ENCODE peak calls at places on chromosomes 4 and X, in seven cellular contexts. J is GM06990, I is heart left ventricle, O is stomach, W is IMR-90, P is GM23338, Z is ascending aorta. V is an unnamed sample.

GRCh38 chrX:82677281-82677680 is 830.8 kb upstream of the POU3F4 start:
- DNase-seq in O (no peak), I (no peak), J (no peak), Z (no peak), P (no peak), W (no peak), V (no peak)

GRCh38 chrX:16946361-16946964 is at the start of gene REPS2:
- DNase-seq in W (peak), J (peak), O (peak), Z (peak), I (peak), P (peak), V (peak)

GRCh38 chrX:9788908-9789307 is 2.7 kb downstream of the SHROOM2 start:
- DNase-seq in W (peak), P (peak), Z (no peak), I (no peak), J (no peak), O (peak), V (no peak)

GRCh38 chrX:47264507-47265173 is 31.8 kb downstream of the USP11 start:
- DNase-seq in O (no peak), W (peak), P (no peak), J (no peak), Z (no peak), I (no peak), V (no peak)

GRCh38 chr4:183097251-183098079 is 1.6 kb upstream of the WWC2 start:
- DNase-seq in Z (peak), J (no peak), W (no peak), P (peak), I (peak), O (no peak), V (no peak)

GRCh38 chr4:114980932-114981693 is 132.3 kb downstream of the NDST4 start:
- DNase-seq in J (no peak), I (no peak), O (no peak), W (no peak), P (no peak), Z (no peak), V (no peak)

GRCh38 chrX:154775611-154776349 is 13.1 kb downstream of the DKC1 start:
- DNase-seq in Z (no peak), O (no peak), I (peak), J (no peak), P (no peak), W (peak), V (peak)

GRCh38 chr4:1318046-1318375 is 28.3 kb downstream of the MAEA start:
- DNase-seq in I (no peak), P (no peak), J (no peak), O (no peak), W (no peak), Z (no peak), V (no peak)

GRCh38 chr4:10333942-10334341 is 123.3 kb downstream of the ZNF518B start:
- DNase-seq in W (no peak), O (no peak), P (peak), J (no peak), I (no peak), Z (no peak), V (no peak)

GRCh38 chr4:26048962-26049361 is 134.9 kb downstream of the SMIM20 start:
- DNase-seq in P (no peak), Z (no peak), O (no peak), J (no peak), W (no peak), I (no peak), V (no peak)

GRCh38 chr4:78558421-78558820 is 6.9 kb downstream of the ANXA3 start:
- DNase-seq in J (no peak), I (no peak), W (no peak), P (no peak), Z (no peak), O (no peak), V (no peak)

GRCh38 chrX:151793886-151794285 is 59.3 kb downstream of the CNGA2 start:
- DNase-seq in I (no peak), O (no peak), P (no peak), J (no peak), W (no peak), Z (no peak), V (no peak)

GRCh38 chr4:57214654-57215411 is 104.6 kb upstream of the IGFBP7 start:
- DNase-seq in Z (no peak), P (no peak), J (no peak), W (no peak), I (no peak), O (no peak), V (no peak)

GRCh38 chrX:72268601-72269365 is 8.3 kb downstream of the RPS4X start:
- DNase-seq in J (no peak), Z (no peak), O (no peak), I (no peak), P (no peak), W (peak), V (no peak)

GRCh38 chr4:180923476-180923875 is 1319.7 kb upstream of the TENM3 start:
- DNase-seq in Z (no peak), P (no peak), W (peak), I (no peak), O (no peak), J (no peak), V (no peak)

GRCh38 chr4:104490096-104490769 is 4.5 kb downstream of the CXXC4 start:
- DNase-seq in P (peak), I (peak), W (no peak), J (peak), Z (no peak), O (no peak), V (peak)

GRCh38 chr4:168514249-168514852 is 17.5 kb downstream of the PALLD start:
- DNase-seq in P (peak), J (no peak), Z (no peak), O (no peak), I (no peak), W (peak), V (no peak)

GRCh38 chr4:130563185-130563890 is 1467.4 kb downstream of the C4orf33 start:
- DNase-seq in O (peak), Z (peak), P (peak), J (no peak), W (peak), I (peak), V (peak)

GRCh38 chr4:156970501-156971167 is 965 bp downstream of the PDGFC start:
- DNase-seq in Z (peak), I (peak), O (peak), P (peak), W (peak), J (no peak), V (peak)

GRCh38 chr4:58732973-58733372 is 1622.8 kb upstream of the IGFBP7 start:
- DNase-seq in J (no peak), W (no peak), O (no peak), Z (no peak), I (no peak), P (no peak), V (no peak)

GRCh38 chr4:56681158-56681848 is at the start of gene HOPX:
- DNase-seq in W (no peak), P (no peak), J (peak), Z (no peak), O (peak), I (no peak), V (no peak)

GRCh38 chr4:6910340-6910959 is 824 bp downstream of the TBC1D14 start:
- DNase-seq in O (no peak), P (peak), I (no peak), W (no peak), J (no peak), Z (no peak), V (no peak)

GRCh38 chr4:168124008-168124641 is 31.8 kb downstream of the ANXA10 start:
- DNase-seq in Z (no peak), P (no peak), I (no peak), O (no peak), J (no peak), W (peak), V (no peak)

GRCh38 chr4:55754754-55755350 is 64.7 kb upstream of the EXOC1L start:
- DNase-seq in I (no peak), W (peak), P (no peak), O (no peak), Z (no peak), J (no peak), V (no peak)

GRCh38 chr4:163473576-163473975 is at the start of gene TKTL2:
- DNase-seq in W (no peak), I (no peak), Z (no peak), J (no peak), O (no peak), P (no peak), V (no peak)

GRCh38 chr4:38385286-38386010 is 278.6 kb upstream of the KLF3 start:
- DNase-seq in W (no peak), I (no peak), J (no peak), P (no peak), O (no peak), Z (no peak), V (no peak)

GRCh38 chr4:19472669-19473068 is 779.0 kb upstream of the SLIT2 start:
- DNase-seq in J (no peak), O (no peak), P (no peak), I (no peak), Z (no peak), W (no peak), V (no peak)

GRCh38 chrX:48045410-48046311 is 25.8 kb downstream of the ZNF630 start:
- DNase-seq in Z (no peak), W (peak), P (no peak), O (no peak), J (no peak), I (peak), V (no peak)

GRCh38 chr4:1608196-1608820 is 75.8 kb downstream of the FAM53A start:
- DNase-seq in Z (no peak), O (no peak), W (no peak), P (no peak), I (peak), J (no peak), V (peak)

DNA sequence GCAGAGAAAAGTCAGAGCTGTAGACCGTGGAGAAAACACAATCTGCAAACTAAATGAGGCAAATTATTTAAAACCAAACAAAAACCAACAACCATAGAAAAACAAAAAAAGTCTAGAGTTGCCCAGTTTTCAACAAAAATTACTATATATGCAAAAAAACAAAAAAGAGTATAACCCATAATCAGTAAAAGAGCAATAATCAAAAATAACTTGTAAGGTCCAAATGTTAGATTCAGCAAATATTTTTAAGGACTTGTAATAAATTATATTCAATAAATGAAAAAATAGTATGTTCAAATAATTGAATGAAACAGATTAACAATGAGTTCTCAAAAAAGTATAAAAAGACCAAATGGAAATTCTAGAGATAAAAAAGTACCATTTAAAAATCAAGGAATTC is 130.5 kb downstream of the LRBA start:
- DNase-seq in W (no peak), P (no peak), Z (no peak), J (no peak), I (no peak), O (no peak), V (no peak)
- H3K4me3 ChIP-seq in W (no peak), P (no peak), Z (no peak), J (no peak), I (no peak), O (no peak), V (no peak)

DNA sequence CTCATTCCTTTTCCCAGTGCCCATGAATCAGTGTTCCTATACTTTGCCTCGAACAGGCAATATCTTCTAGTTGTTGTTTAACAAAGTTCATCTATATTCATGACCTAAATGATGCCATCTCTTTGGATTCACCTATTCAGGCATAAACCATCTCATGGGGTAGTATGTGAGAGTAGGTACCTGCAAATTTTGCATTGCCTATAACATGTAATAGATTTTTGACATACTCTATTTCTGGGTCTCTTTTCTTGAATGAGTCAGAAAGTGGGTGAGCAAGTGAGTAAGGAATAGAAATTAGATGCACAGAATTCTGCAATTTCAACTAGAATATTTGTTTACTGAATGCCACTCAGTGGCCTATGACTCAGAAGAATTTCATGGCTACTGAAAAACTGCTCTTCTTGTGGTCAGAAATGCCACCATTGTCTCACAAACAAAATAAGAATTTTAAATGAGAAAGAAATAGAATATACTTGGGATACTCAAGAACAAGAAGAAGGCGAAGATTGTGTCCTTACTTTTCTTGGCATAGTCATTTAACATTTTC is 86.7 kb downstream of the HHIP start:
- DNase-seq in J (no peak), W (peak), I (no peak), Z (no peak), P (no peak), O (no peak), V (no peak)
- H3K4me3 ChIP-seq in J (no peak), W (no peak), I (no peak), Z (no peak), P (no peak), O (no peak), V (no peak)

DNA sequence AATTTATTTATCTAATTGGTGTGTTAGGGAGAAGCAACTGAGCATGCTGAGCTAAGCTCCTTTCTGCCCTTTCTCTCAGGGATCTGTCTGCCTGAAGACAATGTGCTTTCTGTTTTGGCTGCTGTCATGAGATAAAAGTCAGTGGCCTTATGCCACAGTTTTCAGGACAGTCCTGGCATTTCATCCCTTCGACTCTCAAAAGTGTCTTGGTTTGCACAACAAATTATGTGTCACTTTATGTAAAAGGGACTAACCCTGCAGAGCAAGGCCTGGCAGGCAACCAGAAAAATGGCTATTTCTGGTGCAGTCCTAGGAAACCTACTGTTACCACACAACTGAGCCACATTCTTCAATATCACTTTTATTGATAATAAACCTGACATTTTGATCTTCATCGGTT is 96.1 kb upstream of the PTPN13 start:
- DNase-seq in Z (no peak), W (no peak), J (no peak), O (no peak), P (no peak), I (no peak), V (no peak)
- H3K4me3 ChIP-seq in Z (no peak), W (no peak), J (no peak), O (no peak), P (no peak), I (no peak), V (no peak)

DNA sequence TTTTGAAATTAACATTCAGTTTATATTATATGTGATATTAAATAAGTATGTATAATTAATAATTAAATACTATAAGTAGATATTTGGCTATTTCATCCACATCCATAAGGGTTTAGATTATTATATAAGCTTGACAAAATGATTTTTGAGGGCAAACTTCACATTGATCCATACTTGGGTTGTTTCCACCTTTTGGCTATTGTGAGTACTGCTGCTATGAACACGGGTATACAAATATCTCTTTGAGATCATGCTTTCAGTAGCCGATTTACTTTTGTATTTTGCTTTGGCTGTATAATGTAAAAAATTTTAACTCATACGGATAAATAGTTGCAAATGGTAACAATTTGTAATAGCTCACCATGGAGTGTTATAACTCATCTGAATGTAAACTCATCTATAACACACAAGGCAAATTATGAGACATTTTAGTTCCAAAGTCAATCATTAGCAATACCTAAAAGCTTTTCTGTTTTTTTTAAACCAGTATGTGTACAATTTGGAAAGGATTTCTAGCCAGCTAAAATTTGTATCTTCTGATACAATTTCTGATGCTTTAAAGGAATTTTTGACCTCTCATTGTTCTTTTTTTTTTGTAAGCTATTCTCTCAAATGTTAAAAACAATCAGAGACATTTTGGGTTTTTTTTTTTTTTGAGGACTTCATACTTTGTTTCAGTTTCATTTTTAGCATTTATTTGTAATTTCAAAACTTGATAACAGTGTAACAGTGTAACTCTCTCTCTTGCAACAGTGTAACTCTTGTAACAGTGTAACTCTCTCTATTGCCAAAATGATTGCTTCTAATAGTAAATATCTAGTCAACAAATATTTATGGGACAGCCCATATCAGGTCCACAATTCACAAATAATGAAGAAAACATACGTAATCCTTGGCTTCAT is 51.8 kb upstream of the ARX start:
- DNase-seq in W (no peak), P (no peak), J (peak), I (no peak), Z (no peak), O (no peak), V (no peak)
- H3K4me3 ChIP-seq in W (no peak), P (no peak), J (no peak), I (no peak), Z (no peak), O (no peak), V (no peak)

DNA sequence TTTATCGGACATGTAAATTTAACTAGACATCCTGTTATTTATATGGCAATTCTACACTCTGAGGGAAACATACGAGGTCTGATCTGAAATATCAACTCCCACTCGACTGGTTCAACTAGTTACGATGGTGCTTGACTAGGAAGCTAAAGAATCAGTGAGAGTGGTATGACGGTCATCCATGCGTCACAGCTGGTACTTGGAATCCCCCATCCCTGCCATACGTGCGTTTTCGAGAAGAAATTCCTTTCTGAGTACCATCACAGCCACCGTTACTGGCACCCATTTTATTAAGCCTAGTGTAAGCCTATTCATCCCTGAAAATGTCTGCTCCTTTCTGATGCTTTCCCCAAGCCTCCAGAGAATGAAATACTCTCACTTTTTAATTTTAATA is 695 bp upstream of the PIGA start:
- DNase-seq in W (peak), P (peak), J (no peak), O (no peak), I (no peak), Z (peak), V (no peak)
- H3K4me3 ChIP-seq in W (peak), P (peak), J (peak), O (peak), I (peak), Z (peak), V (peak)

DNA sequence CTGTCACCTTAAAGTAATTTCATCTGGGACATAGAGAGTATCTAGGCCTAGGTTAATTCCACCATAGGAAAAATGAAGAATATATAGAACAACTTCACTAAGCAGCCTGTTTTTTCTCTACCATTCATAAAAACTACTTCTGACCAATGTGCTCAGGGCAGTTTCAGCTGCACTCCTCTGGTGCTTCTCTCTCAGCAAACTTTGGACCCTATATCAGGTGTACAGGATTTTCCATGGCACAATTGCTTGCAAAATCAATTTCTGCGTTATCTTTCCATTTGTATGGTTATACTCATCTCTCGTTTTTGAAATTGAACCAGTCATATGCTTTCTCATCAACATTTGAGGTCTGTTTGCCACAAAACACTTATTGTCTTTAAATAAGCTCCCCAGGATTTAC is 52.1 kb upstream of the FMR1 start:
- DNase-seq in P (no peak), O (no peak), Z (no peak), J (no peak), I (no peak), W (no peak), V (no peak)
- H3K4me3 ChIP-seq in P (no peak), O (no peak), Z (no peak), J (no peak), I (no peak), W (no peak), V (no peak)

V was measured in BE2C.